ENCODE peak calls at places on chromosomes 6 and 20, in eight cellular contexts. One of them, this sample, is unnamed.
A peak's percentile ranks its signal among the peaks of the same experiment; 100 is the strongest.

GRCh38 chr20:16555754-16556153 is 17.5 kb downstream of the KIF16B start:
- DNase-seq in hepatocyte: no peak
- DNase-seq in GM23338: no peak
- DNase-seq in neural progenitor cell: no peak
- DNase-seq in MM.1S: no peak
- DNase-seq in PC-3: peak; percentile 26
- DNase-seq in HCT116: no peak
- DNase-seq in SK-N-SH: no peak
- DNase-seq in this sample: no peak

GRCh38 chr6:90458353-90459224 is 128.3 kb downstream of the MAP3K7 start:
- DNase-seq in hepatocyte: no peak
- DNase-seq in MM.1S: no peak
- DNase-seq in neural progenitor cell: no peak
- DNase-seq in PC-3: no peak
- DNase-seq in SK-N-SH: no peak
- DNase-seq in GM23338: no peak
- DNase-seq in HCT116: no peak
- DNase-seq in this sample: peak; percentile 67

GRCh38 chr6:118783931-118784528 is 109.9 kb upstream of the ASF1A start:
- DNase-seq in MM.1S: no peak
- DNase-seq in hepatocyte: no peak
- DNase-seq in PC-3: peak; percentile 68
- DNase-seq in SK-N-SH: no peak
- DNase-seq in GM23338: no peak
- DNase-seq in neural progenitor cell: no peak
- DNase-seq in HCT116: no peak
- DNase-seq in this sample: no peak

GRCh38 chr6:139954463-139955071 is 580.1 kb upstream of the CITED2 start:
- DNase-seq in SK-N-SH: no peak
- DNase-seq in MM.1S: no peak
- DNase-seq in HCT116: no peak
- DNase-seq in GM23338: no peak
- DNase-seq in PC-3: no peak
- DNase-seq in neural progenitor cell: no peak
- DNase-seq in hepatocyte: no peak
- DNase-seq in this sample: no peak

GRCh38 chr20:44166008-44166407 is 21.0 kb downstream of the JPH2 start:
- DNase-seq in neural progenitor cell: no peak
- DNase-seq in PC-3: peak; percentile 98
- DNase-seq in SK-N-SH: no peak
- DNase-seq in HCT116: no peak
- DNase-seq in hepatocyte: no peak
- DNase-seq in MM.1S: no peak
- DNase-seq in GM23338: no peak
- DNase-seq in this sample: no peak

GRCh38 chr20:47334022-47334551 is 22.4 kb downstream of the ZMYND8 start:
- DNase-seq in SK-N-SH: no peak
- DNase-seq in MM.1S: no peak
- DNase-seq in neural progenitor cell: no peak
- DNase-seq in GM23338: no peak
- DNase-seq in HCT116: no peak
- DNase-seq in hepatocyte: peak; percentile 73
- DNase-seq in PC-3: peak; percentile 98
- DNase-seq in this sample: no peak

GRCh38 chr6:33896391-33897192 is 92.8 kb upstream of the MLN start:
- DNase-seq in GM23338: no peak
- DNase-seq in MM.1S: no peak
- DNase-seq in SK-N-SH: no peak
- DNase-seq in neural progenitor cell: no peak
- DNase-seq in hepatocyte: no peak
- DNase-seq in PC-3: peak; percentile 4
- DNase-seq in HCT116: no peak
- DNase-seq in this sample: no peak

GRCh38 chr20:46027245-46027853 is 1.7 kb upstream of the SLC12A5 start:
- DNase-seq in hepatocyte: peak; percentile 87
- DNase-seq in GM23338: peak; percentile 87
- DNase-seq in neural progenitor cell: peak; percentile 93
- DNase-seq in MM.1S: peak; percentile 50
- DNase-seq in PC-3: peak; percentile 76
- DNase-seq in SK-N-SH: no peak
- DNase-seq in HCT116: no peak
- DNase-seq in this sample: peak; percentile 49

GRCh38 chr6:159033160-159034049 is 11.4 kb downstream of the TAGAP start:
- DNase-seq in HCT116: no peak
- DNase-seq in hepatocyte: no peak
- DNase-seq in PC-3: no peak
- DNase-seq in SK-N-SH: no peak
- DNase-seq in MM.1S: peak; percentile 36
- DNase-seq in GM23338: no peak
- DNase-seq in neural progenitor cell: no peak
- DNase-seq in this sample: no peak

GRCh38 chr6:101294676-101295075 is 98.8 kb upstream of the GRIK2 start:
- DNase-seq in neural progenitor cell: no peak
- DNase-seq in PC-3: peak; percentile 26
- DNase-seq in GM23338: no peak
- DNase-seq in hepatocyte: no peak
- DNase-seq in MM.1S: no peak
- DNase-seq in HCT116: no peak
- DNase-seq in SK-N-SH: no peak
- DNase-seq in this sample: no peak
- TF ChIP-seq EZH2phosphoT487 in neural progenitor cell: no peak
- TF ChIP-seq EZH2phosphoT487 in PC-3: no peak
- TF ChIP-seq EZH2phosphoT487 in GM23338: no peak
- TF ChIP-seq EZH2phosphoT487 in hepatocyte: no peak
- TF ChIP-seq EZH2phosphoT487 in MM.1S: no peak
- TF ChIP-seq EZH2phosphoT487 in HCT116: no peak
- TF ChIP-seq EZH2phosphoT487 in SK-N-SH: no peak
- TF ChIP-seq EZH2phosphoT487 in this sample: no peak

DNA sequence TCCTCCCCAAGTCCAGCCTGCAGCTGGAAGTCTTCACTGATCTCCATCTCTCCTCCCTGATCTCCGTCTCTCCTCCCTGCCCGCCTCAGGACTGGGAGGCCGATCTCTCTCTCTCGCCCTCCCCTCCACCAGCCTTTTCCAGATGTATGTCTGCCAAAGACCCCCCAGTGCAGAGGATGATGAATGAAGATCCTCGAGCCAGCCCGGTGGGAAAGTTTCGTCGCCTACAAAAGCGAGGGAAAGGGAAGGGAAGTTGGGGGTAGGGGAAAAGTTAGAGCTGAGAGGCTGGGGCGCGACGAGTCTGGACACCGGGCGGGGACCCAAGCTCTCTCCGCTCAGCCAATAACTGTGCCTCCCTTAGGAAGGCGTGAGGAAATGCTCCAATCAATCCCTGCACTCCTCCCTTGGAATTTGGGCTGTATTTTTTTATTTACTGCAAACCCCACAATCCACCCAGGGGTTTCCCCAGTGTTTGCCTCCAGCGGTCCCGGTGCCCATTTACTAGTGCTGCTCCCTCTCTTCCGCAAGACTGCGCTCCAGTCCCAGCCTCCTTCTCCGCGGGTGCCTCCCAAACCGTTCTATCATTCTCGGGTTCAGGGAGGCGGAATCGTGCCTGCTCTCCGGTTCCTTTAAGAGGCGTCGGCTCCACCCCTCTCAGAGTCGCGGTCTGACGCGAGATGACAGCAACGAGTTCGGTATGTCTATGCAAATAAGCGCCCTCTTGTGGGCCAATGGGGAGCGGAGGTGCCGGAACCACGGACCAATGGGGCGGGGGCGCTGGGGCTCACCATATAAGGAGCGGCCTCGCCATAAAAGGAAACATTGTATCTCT is at the start of gene SRF:
- DNase-seq in SK-N-SH: peak; percentile 78
- DNase-seq in hepatocyte: peak; percentile 100
- DNase-seq in GM23338: peak; percentile 100
- DNase-seq in MM.1S: peak; percentile 98
- DNase-seq in HCT116: peak; percentile 98
- DNase-seq in neural progenitor cell: peak; percentile 100
- DNase-seq in PC-3: peak; percentile 99
- DNase-seq in this sample: peak; percentile 99
- TF ChIP-seq CTCF in SK-N-SH: no peak
- TF ChIP-seq CTCF in hepatocyte: no peak
- TF ChIP-seq CTCF in GM23338: no peak
- TF ChIP-seq CTCF in MM.1S: no peak
- TF ChIP-seq CTCF in HCT116: no peak
- TF ChIP-seq CTCF in neural progenitor cell: no peak
- TF ChIP-seq CTCF in PC-3: no peak
- TF ChIP-seq CTCF in this sample: no peak

DNA sequence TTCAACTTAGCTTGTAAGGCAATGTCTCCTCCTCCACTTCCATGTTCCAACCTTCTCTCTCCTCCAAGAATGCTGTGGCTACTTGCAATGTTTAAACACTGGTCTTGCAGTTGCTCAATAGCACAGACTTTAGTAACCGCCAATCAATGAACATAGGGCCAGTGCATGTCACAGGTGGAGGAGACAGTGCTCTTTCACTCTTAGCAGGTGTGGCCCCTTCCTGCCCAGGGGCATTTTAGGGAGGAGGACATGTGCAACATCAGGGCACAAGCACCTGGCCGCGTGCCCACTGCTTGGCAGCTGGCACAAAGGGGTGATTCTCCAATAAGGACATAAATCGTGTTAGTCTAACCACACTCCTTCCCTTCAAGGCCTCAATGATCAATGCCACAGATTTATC is 41.3 kb downstream of the ADGRF1 start:
- DNase-seq in neural progenitor cell: no peak
- DNase-seq in MM.1S: no peak
- DNase-seq in HCT116: no peak
- DNase-seq in SK-N-SH: no peak
- DNase-seq in hepatocyte: no peak
- DNase-seq in PC-3: peak; percentile 46
- DNase-seq in GM23338: no peak
- DNase-seq in this sample: no peak
- TF ChIP-seq EZH2phosphoT487 in neural progenitor cell: no peak
- TF ChIP-seq EZH2phosphoT487 in MM.1S: no peak
- TF ChIP-seq EZH2phosphoT487 in HCT116: no peak
- TF ChIP-seq EZH2phosphoT487 in SK-N-SH: no peak
- TF ChIP-seq EZH2phosphoT487 in hepatocyte: no peak
- TF ChIP-seq EZH2phosphoT487 in PC-3: no peak
- TF ChIP-seq EZH2phosphoT487 in GM23338: no peak
- TF ChIP-seq EZH2phosphoT487 in this sample: no peak

DNA sequence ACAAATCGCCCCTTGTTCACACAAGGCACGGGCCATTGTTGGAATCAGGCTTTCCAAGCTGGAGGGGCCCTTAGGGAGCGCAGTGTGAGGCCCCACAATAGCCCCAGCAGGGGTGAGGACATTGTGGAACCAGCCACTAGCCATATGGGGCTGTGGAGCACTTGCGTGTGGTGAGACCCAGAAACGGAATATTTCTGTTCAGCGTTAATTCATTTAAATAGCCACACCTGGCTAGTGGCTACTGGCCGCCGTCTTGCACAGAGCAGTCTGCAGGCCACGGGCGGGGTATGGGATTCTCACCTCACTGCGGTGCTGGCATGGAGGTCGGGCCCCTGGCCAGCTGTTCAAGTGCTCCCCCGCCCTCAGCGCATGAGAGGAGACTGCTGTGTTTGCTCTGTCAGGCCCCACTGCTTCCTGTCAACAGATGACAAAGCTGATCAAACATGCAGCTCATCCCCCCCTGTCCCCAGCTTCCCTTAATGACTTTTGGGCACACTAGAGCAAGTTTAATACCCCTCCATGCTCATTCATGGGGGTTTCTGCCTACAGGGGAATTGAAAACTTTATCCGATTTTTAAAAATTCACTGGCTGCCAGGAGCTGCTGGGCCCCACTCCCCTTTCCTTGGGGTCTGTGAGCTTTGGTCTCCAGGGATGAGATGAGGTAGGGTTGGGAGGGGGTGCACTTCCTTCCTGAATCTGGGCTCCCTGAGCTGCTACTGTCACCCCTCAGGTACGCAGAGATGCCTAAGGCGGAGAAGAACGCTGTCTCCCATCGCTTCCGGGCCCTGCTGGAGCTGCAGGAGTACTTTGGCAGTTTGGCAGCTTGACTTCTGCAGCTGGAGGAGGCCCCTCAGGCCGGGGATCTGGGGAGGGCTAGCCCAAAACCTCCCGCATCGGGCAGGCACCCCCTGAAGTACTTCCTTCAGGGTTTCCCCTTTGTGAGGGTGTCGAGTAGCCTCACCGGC is 13.6 kb downstream of the ITPA start:
- DNase-seq in HCT116: no peak
- DNase-seq in PC-3: peak; percentile 97
- DNase-seq in neural progenitor cell: no peak
- DNase-seq in hepatocyte: peak; percentile 61
- DNase-seq in SK-N-SH: no peak
- DNase-seq in MM.1S: no peak
- DNase-seq in GM23338: peak; percentile 23
- DNase-seq in this sample: peak; percentile 57
- TF ChIP-seq CTCF in HCT116: no peak
- TF ChIP-seq CTCF in PC-3: no peak
- TF ChIP-seq CTCF in neural progenitor cell: no peak
- TF ChIP-seq CTCF in hepatocyte: no peak
- TF ChIP-seq CTCF in SK-N-SH: no peak
- TF ChIP-seq CTCF in MM.1S: no peak
- TF ChIP-seq CTCF in GM23338: no peak
- TF ChIP-seq CTCF in this sample: no peak